ENCODE peak calls at places on chromosomes 3 and 15, in five cellular contexts. D, E, T, B and F are unnamed samples.

GRCh38 chr15:63260786-63261185 is 16.6 kb upstream of the APH1B start:
- DNase-seq in D (no peak), B (no peak), T (no peak), E (no peak), F (no peak)

GRCh38 chr3:44825264-44825925 is 36.3 kb upstream of the TMEM42 start:
- DNase-seq in D (no peak), B (no peak), T (no peak), E (peak; percentile 84), F (no peak)

GRCh38 chr3:146838221-146838620 is 233.1 kb upstream of the PLSCR5 start:
- DNase-seq in T (no peak), B (no peak), E (no peak), D (no peak), F (no peak)

GRCh38 chr3:35042210-35042960 is 596.9 kb upstream of the ARPP21 start:
- DNase-seq in T (no peak), B (no peak), E (no peak), D (no peak), F (no peak)

GRCh38 chr3:116569611-116570010 is 124.3 kb upstream of the LSAMP start:
- DNase-seq in E (no peak), D (no peak), T (no peak), B (no peak), F (no peak)

GRCh38 chr3:123780656-123781055 is 103.5 kb downstream of the MYLK start:
- DNase-seq in E (peak; percentile 47), D (no peak), T (no peak), B (no peak), F (no peak)

GRCh38 chr3:121793078-121793477 is 41.8 kb downstream of the IQCB1 start:
- DNase-seq in B (no peak), E (no peak), D (no peak), T (no peak), F (no peak)

GRCh38 chr15:81312790-81313543 is 11.0 kb downstream of the STARD5 start:
- DNase-seq in T (no peak), D (no peak), B (no peak), E (peak; percentile 99), F (no peak)

GRCh38 chr3:104133630-104134029 is 1233.1 kb upstream of the ALCAM start:
- DNase-seq in B (no peak), T (no peak), D (no peak), E (no peak), F (no peak)

GRCh38 chr3:191328383-191328962 is 721 bp upstream of the CCDC50 start:
- DNase-seq in E (peak; percentile 59), T (no peak), D (no peak), B (no peak), F (no peak)

GRCh38 chr3:138359137-138359536 is 10.8 kb downstream of the MRAS start:
- DNase-seq in E (no peak), D (no peak), B (no peak), T (no peak), F (no peak)